ENCODE peak calls at places on chromosome 9, in seven cellular contexts. N is fibroblast of lung, Z is uterus, M is Peyer's patch, O is thoracic aorta, H is colonic mucosa, J is HCT116. B is an unnamed sample.

GRCh38 chr9:81588148-81588874 is 101.0 kb downstream of the TLE1 start:
- DNase-seq in J (no peak), H (peak; percentile 63), M (no peak), N (peak; percentile 81), Z (no peak), O (peak; percentile 46), B (no peak)

GRCh38 chr9:25935188-25935587 is 256.9 kb upstream of the TUSC1 start:
- DNase-seq in Z (no peak), O (no peak), J (no peak), N (no peak), M (no peak), H (no peak), B (no peak)

GRCh38 chr9:72597181-72597517 is 75.7 kb downstream of the TMC1 start:
- DNase-seq in O (no peak), H (no peak), N (no peak), Z (no peak), M (no peak), J (no peak), B (no peak)

GRCh38 chr9:98775831-98776441 is 20.4 kb downstream of the ANKS6 start:
- DNase-seq in Z (no peak), N (peak; percentile 81), O (no peak), J (peak; percentile 60), M (peak; percentile 32), H (peak; percentile 34), B (no peak)

GRCh38 chr9:22052376-22052945 is 43.4 kb upstream of the CDKN2B start:
- DNase-seq in O (no peak), J (peak; percentile 75), N (peak; percentile 94), M (no peak), H (no peak), Z (no peak), B (no peak)

GRCh38 chr9:16482764-16483163 is 387.7 kb downstream of the BNC2 start:
- DNase-seq in H (no peak), N (no peak), J (no peak), Z (no peak), O (no peak), M (no peak), B (no peak)

GRCh38 chr9:86175223-86175622 is 75.9 kb upstream of the GOLM1 start:
- DNase-seq in O (no peak), J (no peak), N (no peak), M (no peak), Z (no peak), H (no peak), B (no peak)

GRCh38 chr9:99272866-99273265 is 50.8 kb downstream of the SEC61B start:
- DNase-seq in H (no peak), Z (no peak), J (no peak), N (no peak), O (no peak), M (no peak), B (no peak)

DNA sequence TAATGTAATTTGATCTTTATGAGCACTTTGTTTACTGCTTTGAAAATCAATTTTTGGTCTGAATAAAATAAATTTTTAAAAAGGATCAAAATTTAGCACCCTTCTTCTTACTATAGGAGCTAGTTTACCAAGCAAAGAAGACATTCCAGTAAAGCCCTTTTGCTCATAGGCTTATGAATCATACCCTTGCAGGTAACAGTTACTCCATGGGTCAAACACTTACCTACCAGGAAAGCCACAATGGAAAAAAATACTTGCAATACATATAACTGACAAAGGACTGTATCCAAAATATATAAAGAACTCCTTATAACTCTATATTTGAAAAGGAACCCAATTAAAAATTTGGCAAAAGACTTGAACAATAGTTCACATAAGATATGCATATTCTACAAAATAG is 66.6 kb downstream of the SHOC1 start:
- DNase-seq in O (no peak), J (peak; percentile 50), H (no peak), M (no peak), Z (no peak), N (no peak), B (no peak)
- H3K27ac ChIP-seq in O (no peak overlapping the region), J (peak overlapping the region; percentile 75), H (no peak overlapping the region), M (no peak overlapping the region), Z (no peak overlapping the region), N (no peak overlapping the region), B (no peak overlapping the region)

DNA sequence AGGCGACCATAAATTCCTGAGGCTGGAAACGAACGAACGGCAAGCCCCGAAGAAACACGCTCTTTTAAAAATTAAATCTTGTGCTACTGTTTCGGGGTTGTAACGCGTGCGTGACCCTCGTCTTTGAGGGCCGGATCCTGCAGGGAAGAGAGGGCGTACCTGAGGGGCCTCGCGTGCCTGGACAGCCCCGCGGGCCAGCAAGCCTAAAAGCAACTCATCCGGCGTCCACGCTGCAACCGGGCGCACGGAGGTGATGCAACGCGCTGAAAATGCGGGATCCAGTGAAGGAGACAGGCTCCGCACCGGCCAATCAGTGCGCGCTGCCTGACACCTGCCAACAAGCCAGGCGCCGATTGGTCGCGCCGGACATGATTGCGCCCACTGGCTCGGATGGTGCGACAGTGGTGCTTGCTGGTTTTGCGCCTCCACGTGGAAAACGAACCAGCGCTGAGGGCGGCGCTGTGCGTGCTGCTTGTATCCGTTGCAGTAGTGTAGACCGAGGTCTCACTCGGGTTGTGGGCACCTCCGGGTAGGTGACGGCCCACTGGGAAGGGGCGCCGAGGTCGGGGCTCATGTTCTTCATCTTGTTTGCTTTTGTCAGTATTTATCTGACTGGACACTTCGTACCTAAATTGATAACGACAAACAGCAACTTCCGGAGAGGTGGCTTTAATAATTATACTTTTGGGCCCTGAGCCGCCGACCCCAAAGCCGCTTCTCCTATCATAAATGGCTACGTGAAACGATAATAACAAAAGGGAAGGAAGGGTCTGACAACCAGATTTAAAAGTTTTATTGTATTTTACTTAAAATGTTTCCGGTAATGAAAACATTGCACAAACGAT is at the start of gene IARS1:
- DNase-seq in J (peak; percentile 95), M (peak; percentile 99), H (peak; percentile 99), Z (peak; percentile 100), N (peak; percentile 98), O (peak; percentile 94), B (peak; percentile 98)
- TF ChIP-seq CTCF in J (peak; percentile 22), M (peak; percentile 28), H (peak; percentile 16), Z (peak; percentile 50), N (peak; percentile 16), O (no peak), B (no peak)

GRCh38 chr9:104256031-104256709 is 162.1 kb downstream of the SMC2 start:
- DNase-seq in Z (no peak), H (no peak), N (peak; percentile 16), M (no peak), O (no peak), J (no peak), B (no peak)

GRCh38 chr9:104260004-104260403 is 165.9 kb downstream of the SMC2 start:
- DNase-seq in J (no peak), M (no peak), H (no peak), N (no peak), O (no peak), Z (no peak), B (no peak)

GRCh38 chr9:104258289-104259045 is 164.4 kb downstream of the SMC2 start:
- DNase-seq in J (no peak), Z (no peak), N (no peak), H (no peak), O (no peak), M (no peak), B (no peak)

GRCh38 chr9:104256710-104257091 is 162.6 kb downstream of the SMC2 start:
- DNase-seq in M (no peak), O (no peak), J (no peak), N (no peak), H (no peak), Z (no peak), B (no peak)
- H3K27ac ChIP-seq in M (no peak overlapping the region), O (no peak overlapping the region), J (no peak overlapping the region), N (no peak overlapping the region), H (no peak overlapping the region), Z (no peak overlapping the region), B (no peak overlapping the region)

GRCh38 chr9:132381966-132382541 is 24.6 kb downstream of the TTF1 start:
- DNase-seq in M (peak; percentile 35), O (no peak), Z (no peak), H (no peak), N (no peak), J (no peak), B (no peak)

GRCh38 chr9:132384376-132384775 is 22.3 kb downstream of the TTF1 start:
- DNase-seq in N (no peak), J (no peak), O (no peak), H (no peak), M (peak; percentile 51), Z (no peak), B (no peak)

DNA sequence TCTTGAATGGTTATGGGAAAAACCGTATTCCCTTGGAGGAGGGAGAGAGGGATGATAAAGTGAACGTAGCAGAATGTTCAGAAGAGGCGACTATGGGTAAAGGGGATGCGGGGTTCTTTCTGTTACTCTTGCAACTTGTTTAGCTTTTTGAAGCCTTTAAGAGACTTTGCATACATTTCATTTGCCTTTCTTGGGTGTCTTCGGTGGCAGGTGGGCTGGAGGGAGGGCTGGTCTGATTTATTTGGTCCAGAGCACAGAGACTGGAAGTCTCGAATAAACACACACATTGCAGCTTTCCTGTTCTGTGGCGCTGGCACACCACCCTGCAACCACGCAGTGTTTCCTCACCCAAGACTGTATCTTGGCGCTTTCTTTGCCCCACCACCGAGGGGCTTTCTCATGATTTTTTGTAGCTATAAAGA is 23.2 kb downstream of the TTF1 start:
- DNase-seq in H (no peak), Z (no peak), N (no peak), J (no peak), O (no peak), M (peak; percentile 77), B (no peak)
- TF ChIP-seq CTCF in H (no peak), Z (no peak), N (no peak), J (no peak), O (no peak), M (no peak), B (no peak)

GRCh38 chr9:127320122-127320378 is 55.5 kb downstream of the GARNL3 start:
- DNase-seq in Z (no peak), J (no peak), H (no peak), N (no peak), O (no peak), M (no peak), B (no peak)
- H3K27ac ChIP-seq in Z (no peak overlapping the region), J (no peak overlapping the region), H (no peak overlapping the region), N (no peak overlapping the region), O (peak overlapping the region; percentile 43), M (no peak overlapping the region), B (peak overlapping the region; percentile 65)

GRCh38 chr9:104608336-104608735 is 2.9 kb upstream of the OR13C2 start:
- DNase-seq in O (no peak), M (no peak), N (no peak), Z (no peak), H (no peak), J (no peak), B (no peak)
- TF ChIP-seq CTCF in O (no peak), M (no peak), N (no peak), Z (no peak), H (no peak), J (peak; percentile 22), B (no peak)

B was measured in heart right ventricle.